ENCODE peak calls at places on chromosomes 3 and 15, in six cellular contexts. One of them, this sample, is unnamed.

GRCh38 chr3:33318709-33319380 is 41.6 kb downstream of the FBXL2 start:
- DNase-seq in fibroblast of lung: no peak
- DNase-seq in body of pancreas: no peak
- DNase-seq in IMR-90: peak
- DNase-seq in tibial artery: no peak
- DNase-seq in brain microvascular endothelial cell: no peak
- DNase-seq in this sample: no peak

GRCh38 chr3:179186426-179186825 is 38.3 kb downstream of the PIK3CA start:
- DNase-seq in fibroblast of lung: peak
- DNase-seq in body of pancreas: no peak
- DNase-seq in IMR-90: no peak
- DNase-seq in tibial artery: no peak
- DNase-seq in brain microvascular endothelial cell: no peak
- DNase-seq in this sample: no peak

GRCh38 chr3:18007980-18008379 is 265.5 kb upstream of the TBC1D5 start:
- DNase-seq in fibroblast of lung: peak
- DNase-seq in body of pancreas: no peak
- DNase-seq in IMR-90: no peak
- DNase-seq in tibial artery: no peak
- DNase-seq in brain microvascular endothelial cell: peak
- DNase-seq in this sample: no peak

GRCh38 chr3:166455724-166456123 is 618.5 kb upstream of the BCHE start:
- DNase-seq in fibroblast of lung: peak
- DNase-seq in body of pancreas: no peak
- DNase-seq in IMR-90: peak
- DNase-seq in tibial artery: no peak
- DNase-seq in brain microvascular endothelial cell: peak
- DNase-seq in this sample: no peak

GRCh38 chr15:73750441-73750840 is 2.7 kb downstream of the INSYN1 start:
- DNase-seq in fibroblast of lung: no peak
- DNase-seq in body of pancreas: no peak
- DNase-seq in IMR-90: no peak
- DNase-seq in tibial artery: no peak
- DNase-seq in brain microvascular endothelial cell: no peak
- DNase-seq in this sample: no peak

GRCh38 chr15:48645558-48646330 is at the start of gene FBN1:
- DNase-seq in fibroblast of lung: peak
- DNase-seq in body of pancreas: peak
- DNase-seq in IMR-90: peak
- DNase-seq in tibial artery: peak
- DNase-seq in brain microvascular endothelial cell: peak
- DNase-seq in this sample: peak

GRCh38 chr3:192011137-192011536 is 550.2 kb downstream of the PYDC2 start:
- DNase-seq in fibroblast of lung: peak
- DNase-seq in body of pancreas: no peak
- DNase-seq in IMR-90: no peak
- DNase-seq in tibial artery: no peak
- DNase-seq in brain microvascular endothelial cell: no peak
- DNase-seq in this sample: no peak

GRCh38 chr15:77402740-77403379 is 17.0 kb downstream of the PEAK1 start:
- DNase-seq in fibroblast of lung: peak
- DNase-seq in body of pancreas: no peak
- DNase-seq in IMR-90: peak
- DNase-seq in tibial artery: no peak
- DNase-seq in brain microvascular endothelial cell: peak
- DNase-seq in this sample: peak

GRCh38 chr3:46019707-46020106 is 7.6 kb downstream of the XCR1 start:
- DNase-seq in fibroblast of lung: peak
- DNase-seq in body of pancreas: no peak
- DNase-seq in IMR-90: no peak
- DNase-seq in tibial artery: no peak
- DNase-seq in brain microvascular endothelial cell: no peak
- DNase-seq in this sample: no peak

GRCh38 chr3:9278498-9278897 is 29.1 kb upstream of the SRGAP3 start:
- DNase-seq in fibroblast of lung: no peak
- DNase-seq in body of pancreas: no peak
- DNase-seq in IMR-90: no peak
- DNase-seq in tibial artery: no peak
- DNase-seq in brain microvascular endothelial cell: no peak
- DNase-seq in this sample: no peak

GRCh38 chr3:188692700-188693099 is 479.1 kb upstream of the TPRG1 start:
- DNase-seq in fibroblast of lung: no peak
- DNase-seq in body of pancreas: no peak
- DNase-seq in IMR-90: no peak
- DNase-seq in tibial artery: no peak
- DNase-seq in brain microvascular endothelial cell: no peak
- DNase-seq in this sample: no peak

GRCh38 chr3:71102111-71103039 is 481.2 kb downstream of the FOXP1 start:
- DNase-seq in fibroblast of lung: peak
- DNase-seq in body of pancreas: no peak
- DNase-seq in IMR-90: peak
- DNase-seq in tibial artery: no peak
- DNase-seq in brain microvascular endothelial cell: peak
- DNase-seq in this sample: peak

GRCh38 chr15:52331490-52332240 is 36.1 kb upstream of the MYO5C start:
- DNase-seq in fibroblast of lung: peak
- DNase-seq in body of pancreas: peak
- DNase-seq in IMR-90: peak
- DNase-seq in tibial artery: no peak
- DNase-seq in brain microvascular endothelial cell: peak
- DNase-seq in this sample: no peak

GRCh38 chr3:124107491-124107890 is 115.6 kb upstream of the ROPN1 start:
- DNase-seq in fibroblast of lung: peak
- DNase-seq in body of pancreas: no peak
- DNase-seq in IMR-90: no peak
- DNase-seq in tibial artery: no peak
- DNase-seq in brain microvascular endothelial cell: no peak
- DNase-seq in this sample: no peak

GRCh38 chr3:184594386-184595035 is 32.9 kb downstream of the EPHB3 start:
- DNase-seq in fibroblast of lung: no peak
- DNase-seq in body of pancreas: no peak
- DNase-seq in IMR-90: no peak
- DNase-seq in tibial artery: no peak
- DNase-seq in brain microvascular endothelial cell: no peak
- DNase-seq in this sample: no peak

GRCh38 chr3:16824085-16824696 is 60.6 kb upstream of the PLCL2 start:
- DNase-seq in fibroblast of lung: no peak
- DNase-seq in body of pancreas: no peak
- DNase-seq in IMR-90: no peak
- DNase-seq in tibial artery: no peak
- DNase-seq in brain microvascular endothelial cell: no peak
- DNase-seq in this sample: no peak

GRCh38 chr3:142614059-142614626 is 17.9 kb downstream of the PLS1 start:
- DNase-seq in fibroblast of lung: no peak
- DNase-seq in body of pancreas: no peak
- DNase-seq in IMR-90: no peak
- DNase-seq in tibial artery: no peak
- DNase-seq in brain microvascular endothelial cell: no peak
- DNase-seq in this sample: no peak

GRCh38 chr3:124559650-124560405 is 170.4 kb upstream of the UMPS start:
- DNase-seq in fibroblast of lung: peak
- DNase-seq in body of pancreas: peak
- DNase-seq in IMR-90: peak
- DNase-seq in tibial artery: peak
- DNase-seq in brain microvascular endothelial cell: peak
- DNase-seq in this sample: peak

GRCh38 chr15:59322056-59322755 is 50.5 kb downstream of the MYO1E start:
- DNase-seq in fibroblast of lung: no peak
- DNase-seq in body of pancreas: no peak
- DNase-seq in IMR-90: no peak
- DNase-seq in tibial artery: no peak
- DNase-seq in brain microvascular endothelial cell: no peak
- DNase-seq in this sample: no peak

GRCh38 chr3:143291826-143292447 is 172.4 kb downstream of the CHST2 start:
- DNase-seq in fibroblast of lung: no peak
- DNase-seq in body of pancreas: no peak
- DNase-seq in IMR-90: no peak
- DNase-seq in tibial artery: no peak
- DNase-seq in brain microvascular endothelial cell: no peak
- DNase-seq in this sample: no peak

GRCh38 chr15:39403674-39404117 is 177.2 kb upstream of the THBS1 start:
- DNase-seq in fibroblast of lung: peak
- DNase-seq in body of pancreas: no peak
- DNase-seq in IMR-90: peak
- DNase-seq in tibial artery: no peak
- DNase-seq in brain microvascular endothelial cell: peak
- DNase-seq in this sample: peak

GRCh38 chr3:101851833-101852232 is 2.5 kb downstream of the NFKBIZ start:
- DNase-seq in fibroblast of lung: no peak
- DNase-seq in body of pancreas: no peak
- DNase-seq in IMR-90: no peak
- DNase-seq in tibial artery: no peak
- DNase-seq in brain microvascular endothelial cell: no peak
- DNase-seq in this sample: no peak

GRCh38 chr3:188298585-188298984 is 144.6 kb downstream of the LPP start:
- DNase-seq in fibroblast of lung: no peak
- DNase-seq in body of pancreas: no peak
- DNase-seq in IMR-90: no peak
- DNase-seq in tibial artery: no peak
- DNase-seq in brain microvascular endothelial cell: no peak
- DNase-seq in this sample: no peak

GRCh38 chr15:32763295-32763694 is 45.5 kb downstream of the GREM1 start:
- DNase-seq in fibroblast of lung: no peak
- DNase-seq in body of pancreas: no peak
- DNase-seq in IMR-90: no peak
- DNase-seq in tibial artery: no peak
- DNase-seq in brain microvascular endothelial cell: no peak
- DNase-seq in this sample: no peak

GRCh38 chr15:58880320-58880719 is 53.2 kb downstream of the SLTM start:
- DNase-seq in fibroblast of lung: no peak
- DNase-seq in body of pancreas: no peak
- DNase-seq in IMR-90: no peak
- DNase-seq in tibial artery: no peak
- DNase-seq in brain microvascular endothelial cell: no peak
- DNase-seq in this sample: no peak

GRCh38 chr3:172209333-172210321 is 170.2 kb downstream of the FNDC3B start:
- DNase-seq in fibroblast of lung: peak
- DNase-seq in body of pancreas: peak
- DNase-seq in IMR-90: no peak
- DNase-seq in tibial artery: peak
- DNase-seq in brain microvascular endothelial cell: no peak
- DNase-seq in this sample: no peak

DNA sequence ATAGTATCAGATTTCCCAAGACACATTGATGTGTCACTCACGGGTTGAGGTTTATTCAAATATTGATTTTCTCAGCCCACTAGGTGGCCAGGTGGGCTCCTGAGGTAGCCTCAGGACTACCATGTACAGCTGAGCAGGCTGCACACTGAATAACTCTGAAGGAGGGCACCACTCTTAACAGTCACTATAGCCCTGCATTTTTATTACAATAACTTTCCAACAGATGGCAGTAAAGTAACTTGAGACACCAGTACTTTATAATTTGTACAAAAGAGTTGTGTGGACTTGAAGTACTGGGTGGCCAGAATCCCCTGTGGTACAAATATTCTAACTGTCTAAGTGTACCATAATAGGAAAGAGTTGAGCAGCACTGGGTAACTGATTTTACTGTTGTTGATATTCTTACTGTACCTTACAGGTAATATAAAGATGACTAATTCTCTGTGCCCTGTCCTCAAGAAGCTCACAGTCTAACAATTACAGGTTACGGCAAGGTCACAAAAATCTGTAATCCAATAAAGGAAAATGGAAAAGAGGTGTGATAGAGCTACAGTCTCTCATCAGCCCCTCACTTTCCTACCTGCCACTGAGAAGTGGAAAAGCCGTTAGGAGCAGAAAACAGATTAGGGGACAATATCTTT is 76.0 kb downstream of the ETFA start:
- DNase-seq in fibroblast of lung: peak
- DNase-seq in body of pancreas: no peak
- DNase-seq in IMR-90: peak
- DNase-seq in tibial artery: no peak
- DNase-seq in brain microvascular endothelial cell: no peak
- DNase-seq in this sample: peak
- TF ChIP-seq CTCF in fibroblast of lung: peak
- TF ChIP-seq CTCF in body of pancreas: peak
- TF ChIP-seq CTCF in IMR-90: peak
- TF ChIP-seq CTCF in tibial artery: peak
- TF ChIP-seq CTCF in brain microvascular endothelial cell: peak
- TF ChIP-seq CTCF in this sample: peak

GRCh38 chr3:181622365-181622764 is 89.4 kb upstream of the SOX2 start:
- DNase-seq in fibroblast of lung: peak
- DNase-seq in body of pancreas: no peak
- DNase-seq in IMR-90: no peak
- DNase-seq in tibial artery: no peak
- DNase-seq in brain microvascular endothelial cell: no peak
- DNase-seq in this sample: no peak

GRCh38 chr3:181628384-181628783 is 83.3 kb upstream of the SOX2 start:
- DNase-seq in fibroblast of lung: no peak
- DNase-seq in body of pancreas: no peak
- DNase-seq in IMR-90: no peak
- DNase-seq in tibial artery: no peak
- DNase-seq in brain microvascular endothelial cell: no peak
- DNase-seq in this sample: no peak

GRCh38 chr3:181619897-181620296 is 91.8 kb upstream of the SOX2 start:
- DNase-seq in fibroblast of lung: no peak
- DNase-seq in body of pancreas: no peak
- DNase-seq in IMR-90: no peak
- DNase-seq in tibial artery: no peak
- DNase-seq in brain microvascular endothelial cell: no peak
- DNase-seq in this sample: no peak

GRCh38 chr3:181629029-181629428 is 82.7 kb upstream of the SOX2 start:
- DNase-seq in fibroblast of lung: peak
- DNase-seq in body of pancreas: no peak
- DNase-seq in IMR-90: peak
- DNase-seq in tibial artery: no peak
- DNase-seq in brain microvascular endothelial cell: no peak
- DNase-seq in this sample: no peak

GRCh38 chr3:181623924-181624694 is 87.6 kb upstream of the SOX2 start:
- DNase-seq in fibroblast of lung: peak
- DNase-seq in body of pancreas: no peak
- DNase-seq in IMR-90: no peak
- DNase-seq in tibial artery: no peak
- DNase-seq in brain microvascular endothelial cell: no peak
- DNase-seq in this sample: no peak
- H3K27ac ChIP-seq in fibroblast of lung: no peak
- H3K27ac ChIP-seq in body of pancreas: no peak
- H3K27ac ChIP-seq in IMR-90: no peak
- H3K27ac ChIP-seq in tibial artery: no peak
- H3K27ac ChIP-seq in brain microvascular endothelial cell: no peak
- H3K27ac ChIP-seq in this sample: no peak

GRCh38 chr3:64900916-64901903 is 213.4 kb upstream of the ADAMTS9 start:
- DNase-seq in fibroblast of lung: peak
- DNase-seq in body of pancreas: no peak
- DNase-seq in IMR-90: peak
- DNase-seq in tibial artery: no peak
- DNase-seq in brain microvascular endothelial cell: no peak
- DNase-seq in this sample: no peak
- H3K4me3 ChIP-seq in fibroblast of lung: no peak
- H3K4me3 ChIP-seq in body of pancreas: no peak
- H3K4me3 ChIP-seq in IMR-90: no peak
- H3K4me3 ChIP-seq in tibial artery: no peak
- H3K4me3 ChIP-seq in brain microvascular endothelial cell: no peak
- H3K4me3 ChIP-seq in this sample: no peak

DNA sequence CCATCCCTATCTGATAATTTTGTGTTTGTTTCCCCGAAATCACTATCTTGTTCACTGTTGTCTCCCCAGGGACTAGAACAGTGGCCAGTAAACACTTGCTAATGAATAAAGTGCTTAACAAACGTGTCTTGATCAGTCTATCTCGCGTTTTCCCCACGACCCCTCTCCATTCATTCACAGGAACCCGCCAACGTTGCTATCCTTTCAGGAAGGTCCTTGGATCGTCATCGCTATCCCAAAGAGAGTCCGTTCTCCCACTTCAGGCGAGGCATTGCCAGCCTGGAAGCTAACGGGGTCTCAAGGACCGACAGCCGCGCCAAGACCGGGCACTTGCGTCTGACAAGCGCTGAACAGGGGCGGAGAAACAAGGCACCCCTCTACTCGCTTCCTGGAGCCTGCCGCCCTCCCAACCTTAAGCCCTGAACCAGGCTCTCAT is 338 bp downstream of the LINS1 start:
- DNase-seq in fibroblast of lung: no peak
- DNase-seq in body of pancreas: no peak
- DNase-seq in IMR-90: no peak
- DNase-seq in tibial artery: no peak
- DNase-seq in brain microvascular endothelial cell: no peak
- DNase-seq in this sample: no peak
- TF ChIP-seq CTCF in fibroblast of lung: no peak
- TF ChIP-seq CTCF in body of pancreas: no peak
- TF ChIP-seq CTCF in IMR-90: no peak
- TF ChIP-seq CTCF in tibial artery: no peak
- TF ChIP-seq CTCF in brain microvascular endothelial cell: no peak
- TF ChIP-seq CTCF in this sample: no peak

This sample was measured in AG04450.